ENCODE peak calls at places on chromosome 21, in six cellular contexts. W is WTC11, A is H1, Z is A549, P is endothelial cell of umbilical vein, T is HepG2. N is an unnamed sample.
A peak's percentile ranks its signal among the peaks of the same experiment; 100 is the strongest.

GRCh38 chr21:29299906-29300546 is 1.3 kb downstream of the BACH1 start:
- DNase-seq in Z (peak; percentile 13), A (no peak), P (peak; percentile 56), T (peak; percentile 87), W (no peak), N (peak; percentile 60)

GRCh38 chr21:28805885-28806284 is 186.8 kb downstream of the LTN1 start:
- DNase-seq in W (no peak), T (no peak), A (no peak), P (no peak), Z (no peak), N (no peak)

GRCh38 chr21:44854391-44854663 is 19.2 kb downstream of the PTTG1IP start:
- DNase-seq in W (no peak), T (no peak), P (no peak), Z (no peak), A (no peak), N (peak; percentile 46)

GRCh38 chr21:33451634-33452071 is 28.1 kb downstream of the TMEM50B start:
- DNase-seq in A (no peak), P (no peak), W (no peak), T (peak; percentile 51), Z (no peak), N (no peak)

GRCh38 chr21:34743831-34744230 is 75.0 kb downstream of the CLIC6 start:
- DNase-seq in P (no peak), A (no peak), Z (no peak), T (no peak), W (no peak), N (no peak)

GRCh38 chr21:22791986-22792560 is 1793.9 kb downstream of the NCAM2 start:
- DNase-seq in T (peak; percentile 12), W (no peak), A (no peak), P (peak; percentile 77), Z (peak; percentile 0), N (peak; percentile 47)

GRCh38 chr21:37869661-37870060 is 46.6 kb downstream of the KCNJ6 start:
- DNase-seq in A (no peak), W (no peak), T (no peak), Z (no peak), P (no peak), N (no peak)

GRCh38 chr21:17802568-17802967 is 16.6 kb downstream of the C21orf91 start:
- DNase-seq in P (no peak), Z (no peak), A (no peak), T (no peak), W (no peak), N (no peak)

GRCh38 chr21:41480086-41480690 is 27.8 kb downstream of the TMPRSS2 start:
- DNase-seq in A (no peak), P (no peak), W (no peak), T (no peak), Z (no peak), N (no peak)

GRCh38 chr21:20997633-20998455 is at the start of gene NCAM2:
- DNase-seq in W (peak; percentile 73), Z (no peak), T (peak; percentile 9), P (peak; percentile 4), A (no peak), N (peak; percentile 75)

GRCh38 chr21:15797577-15798363 is 68.0 kb downstream of the USP25 start:
- DNase-seq in P (no peak), A (no peak), T (no peak), Z (no peak), W (no peak), N (no peak)

GRCh38 chr21:15495965-15496364 is 233.8 kb upstream of the USP25 start:
- DNase-seq in P (peak; percentile 43), A (no peak), Z (no peak), T (peak; percentile 7), W (no peak), N (no peak)

GRCh38 chr21:41500354-41500753 is 7.6 kb downstream of the TMPRSS2 start:
- DNase-seq in P (no peak), W (no peak), A (no peak), T (no peak), Z (no peak), N (no peak)

GRCh38 chr21:33967086-33967571 is 51.5 kb upstream of the ATP5PO start:
- DNase-seq in A (no peak), W (no peak), P (no peak), Z (no peak), T (peak; percentile 21), N (no peak)

GRCh38 chr21:27799861-27800260 is 833.0 kb upstream of the ADAMTS5 start:
- DNase-seq in W (no peak), A (no peak), P (no peak), T (no peak), Z (no peak), N (no peak)

GRCh38 chr21:34365794-34366193 is 2.0 kb downstream of the KCNE2 start:
- DNase-seq in Z (no peak), T (peak; percentile 17), A (no peak), P (no peak), W (no peak), N (no peak)

GRCh38 chr21:26743524-26743923 is 101.7 kb downstream of the ADAMTS1 start:
- DNase-seq in P (no peak), W (no peak), A (no peak), T (no peak), Z (no peak), N (no peak)

GRCh38 chr21:38170705-38171682 is 85.8 kb upstream of the KCNJ15 start:
- DNase-seq in P (peak; percentile 45), T (no peak), W (no peak), Z (no peak), A (no peak), N (no peak)

GRCh38 chr21:29613021-29613420 is 314.3 kb downstream of the BACH1 start:
- DNase-seq in P (no peak), A (no peak), Z (no peak), W (no peak), T (no peak), N (peak; percentile 45)

GRCh38 chr21:44728716-44729115 is 17.3 kb upstream of the TSPEAR start:
- DNase-seq in T (no peak), A (no peak), P (no peak), W (no peak), Z (no peak), N (no peak)

GRCh38 chr21:33289199-33289819 is 23.1 kb downstream of the IL10RB start:
- DNase-seq in P (no peak), T (no peak), Z (no peak), A (no peak), W (no peak), N (no peak)

GRCh38 chr21:36245115-36245514 is 74.9 kb upstream of the MORC3 start:
- DNase-seq in W (no peak), A (no peak), P (no peak), T (no peak), Z (no peak), N (no peak)

GRCh38 chr21:36245649-36246048 is 74.3 kb upstream of the MORC3 start:
- DNase-seq in Z (no peak), P (no peak), A (no peak), W (peak; percentile 29), T (no peak), N (no peak)

GRCh38 chr21:36247316-36247715 is 72.7 kb upstream of the MORC3 start:
- DNase-seq in P (no peak), W (no peak), A (no peak), Z (no peak), T (no peak), N (no peak)

GRCh38 chr21:36249576-36250422 is 70.2 kb upstream of the MORC3 start:
- DNase-seq in A (no peak), W (no peak), Z (no peak), T (no peak), P (no peak), N (no peak)

GRCh38 chr21:36246080-36246631 is 73.8 kb upstream of the MORC3 start:
- DNase-seq in T (no peak), A (no peak), P (no peak), Z (no peak), W (no peak), N (no peak)
- TF ChIP-seq JUN in T (no peak), A (no peak), P (no peak), Z (no peak), W (no peak), N (no peak)

GRCh38 chr21:42565886-42566523 is 52.4 kb downstream of the SLC37A1 start:
- DNase-seq in Z (no peak), T (no peak), A (no peak), W (peak; percentile 10), P (no peak), N (no peak)

GRCh38 chr21:42563261-42564045 is 49.8 kb downstream of the SLC37A1 start:
- DNase-seq in Z (no peak), W (peak; percentile 1), T (no peak), A (no peak), P (no peak), N (no peak)

GRCh38 chr21:42565206-42565810 is 51.7 kb downstream of the SLC37A1 start:
- DNase-seq in T (no peak), W (no peak), P (no peak), Z (no peak), A (no peak), N (no peak)

GRCh38 chr21:42562816-42563215 is 49.2 kb downstream of the SLC37A1 start:
- DNase-seq in Z (no peak), P (no peak), W (peak; percentile 6), A (no peak), T (no peak), N (no peak)

DNA sequence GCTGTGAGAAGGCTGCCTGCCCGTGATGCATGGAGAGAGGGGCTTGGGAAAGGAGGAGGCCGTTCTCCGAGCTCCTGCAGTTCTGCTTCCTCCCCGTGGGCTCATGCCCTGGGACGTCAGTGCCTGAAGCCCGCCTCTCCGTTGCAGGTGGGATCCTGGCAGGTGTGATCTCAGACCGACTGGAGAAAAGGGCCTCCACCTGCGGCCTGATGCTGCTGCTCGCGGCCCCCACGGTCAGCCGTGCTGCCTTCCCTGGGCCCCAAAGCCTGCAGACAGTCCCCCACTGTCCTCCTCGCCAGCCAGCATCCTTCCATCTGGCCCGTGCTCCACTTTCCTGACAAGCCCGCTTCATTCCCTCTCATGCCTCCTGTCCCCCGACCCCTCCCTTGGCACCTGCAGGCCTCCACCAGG is 50.9 kb downstream of the SLC37A1 start:
- DNase-seq in Z (no peak), W (peak; percentile 6), A (no peak), T (no peak), P (no peak), N (no peak)
- TF ChIP-seq JUN in Z (no peak), W (no peak), A (no peak), T (no peak), P (no peak), N (no peak)

DNA sequence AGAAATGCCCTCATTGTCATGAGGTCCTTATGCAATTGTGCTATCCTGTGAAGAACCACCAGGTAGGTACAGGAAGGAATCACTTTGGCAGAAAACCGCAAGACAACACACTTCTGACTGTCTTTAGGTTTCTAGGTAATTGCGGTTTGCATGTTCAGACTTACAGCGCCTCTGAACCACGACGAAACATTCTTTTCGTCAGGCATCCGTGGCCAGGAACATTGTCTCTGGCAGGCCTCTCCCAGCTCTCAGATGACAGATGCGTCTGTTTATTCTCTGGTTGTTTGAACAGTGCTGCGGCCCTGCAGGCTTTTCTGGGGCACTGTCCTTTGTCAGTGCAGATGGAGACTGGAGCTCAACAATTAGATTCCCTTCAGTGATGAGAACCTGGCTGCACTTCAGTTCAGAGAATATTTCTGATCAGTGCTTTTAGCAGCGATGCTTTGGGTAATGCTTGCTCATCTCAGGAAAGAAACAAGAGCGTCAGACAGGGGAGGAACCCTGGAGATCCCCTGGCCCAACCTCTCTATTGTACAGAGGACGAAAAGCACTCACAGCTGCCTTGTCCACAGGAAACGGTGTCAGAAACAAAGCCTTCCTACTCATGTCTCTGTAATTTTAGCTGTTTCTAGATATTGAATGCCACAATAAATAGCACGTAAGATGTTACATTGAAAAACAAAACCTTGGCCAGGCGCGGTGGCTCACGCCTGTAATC is 63.5 kb downstream of the B3GALT5 start:
- DNase-seq in P (no peak), W (no peak), A (no peak), T (peak; percentile 17), Z (peak; percentile 25), N (no peak)
- TF ChIP-seq JUN in P (no peak), W (no peak), A (no peak), T (no peak), Z (no peak), N (no peak)

GRCh38 chr21:43373387-43374227 is 53.3 kb downstream of the SIK1 start:
- DNase-seq in Z (no peak), P (no peak), W (no peak), T (no peak), A (no peak), N (no peak)
- TF ChIP-seq JUN in Z (no peak), P (no peak), W (no peak), T (no peak), A (no peak), N (no peak)

N was measured in K562.